ENCODE peak calls at places on chromosomes 2 and 18, in four cellular contexts. X, T, D and H are unnamed samples.
A peak's percentile ranks its signal among the peaks of the same experiment; 100 is the strongest.

GRCh38 chr2:174595904-174596397 is 1.7 kb downstream of the WIPF1 start:
- DNase-seq in X (no peak), T (no peak), D (no peak), H (no peak)

GRCh38 chr2:187942876-187943275 is 348.8 kb upstream of the GULP1 start:
- DNase-seq in X (no peak), T (no peak), D (no peak), H (peak; percentile 24)

GRCh38 chr2:208000701-208001395 is 24.5 kb downstream of the PLEKHM3 start:
- DNase-seq in X (no peak), T (no peak), D (no peak), H (no peak)

GRCh38 chr2:19574788-19575260 is 216.4 kb upstream of the OSR1 start:
- DNase-seq in X (peak; percentile 27), T (peak; percentile 56), D (peak; percentile 57), H (peak; percentile 26)

GRCh38 chr2:151306621-151307020 is 17.2 kb upstream of the NMI start:
- DNase-seq in X (no peak), T (no peak), D (no peak), H (no peak)

GRCh38 chr2:119247844-119248271 is 24.2 kb downstream of the STEAP3 start:
- DNase-seq in X (no peak), T (no peak), D (no peak), H (peak; percentile 44)

GRCh38 chr18:62281684-62282083 is 43.4 kb upstream of the TNFRSF11A start:
- DNase-seq in X (no peak), T (no peak), D (no peak), H (no peak)

GRCh38 chr2:120733238-120733942 is 2.3 kb upstream of the GLI2 start:
- DNase-seq in X (no peak), T (no peak), D (no peak), H (no peak)

GRCh38 chr2:128444044-128444771 is 125.5 kb upstream of the HS6ST1 start:
- DNase-seq in X (no peak), T (no peak), D (no peak), H (peak; percentile 48)

GRCh38 chr18:54558609-54559585 is 32.1 kb upstream of the DYNAP start:
- DNase-seq in X (peak; percentile 33), T (no peak), D (no peak), H (no peak)

GRCh38 chr2:54558976-54559410 is 102.9 kb downstream of the SPTBN1 start:
- DNase-seq in X (peak; percentile 39), T (no peak), D (no peak), H (no peak)

GRCh38 chr2:161370981-161371380 is 45.1 kb upstream of the TBR1 start:
- DNase-seq in X (no peak), T (no peak), D (no peak), H (no peak)

GRCh38 chr18:22830511-22830910 is 102.6 kb upstream of the RBBP8 start:
- DNase-seq in X (no peak), T (no peak), D (no peak), H (no peak)
- H3K27ac ChIP-seq in X (no peak overlapping the region), T (no peak overlapping the region), D (no peak overlapping the region), H (no peak overlapping the region)

GRCh38 chr2:127139766-127140165 is 32.8 kb upstream of the BIN1 start:
- DNase-seq in X (no peak), T (no peak), D (no peak), H (no peak)

GRCh38 chr2:127138281-127138680 is 31.3 kb upstream of the BIN1 start:
- DNase-seq in X (no peak), T (no peak), D (no peak), H (no peak)

GRCh38 chr2:127137741-127138140 is 30.8 kb upstream of the BIN1 start:
- DNase-seq in X (no peak), T (no peak), D (no peak), H (no peak)

GRCh38 chr2:127142663-127143630 is 36.0 kb upstream of the BIN1 start:
- DNase-seq in X (no peak), T (no peak), D (no peak), H (no peak)

GRCh38 chr2:127140543-127140942 is 33.6 kb upstream of the BIN1 start:
- DNase-seq in X (no peak), T (no peak), D (no peak), H (no peak)
- H3K4me1 ChIP-seq in X (no peaks in the 10 kb centered on the region), T (no peaks in the 10 kb centered on the region), D (peaks cover 21% of the 10 kb centered on the region), H (peaks cover 14% of the 10 kb centered on the region)

DNA sequence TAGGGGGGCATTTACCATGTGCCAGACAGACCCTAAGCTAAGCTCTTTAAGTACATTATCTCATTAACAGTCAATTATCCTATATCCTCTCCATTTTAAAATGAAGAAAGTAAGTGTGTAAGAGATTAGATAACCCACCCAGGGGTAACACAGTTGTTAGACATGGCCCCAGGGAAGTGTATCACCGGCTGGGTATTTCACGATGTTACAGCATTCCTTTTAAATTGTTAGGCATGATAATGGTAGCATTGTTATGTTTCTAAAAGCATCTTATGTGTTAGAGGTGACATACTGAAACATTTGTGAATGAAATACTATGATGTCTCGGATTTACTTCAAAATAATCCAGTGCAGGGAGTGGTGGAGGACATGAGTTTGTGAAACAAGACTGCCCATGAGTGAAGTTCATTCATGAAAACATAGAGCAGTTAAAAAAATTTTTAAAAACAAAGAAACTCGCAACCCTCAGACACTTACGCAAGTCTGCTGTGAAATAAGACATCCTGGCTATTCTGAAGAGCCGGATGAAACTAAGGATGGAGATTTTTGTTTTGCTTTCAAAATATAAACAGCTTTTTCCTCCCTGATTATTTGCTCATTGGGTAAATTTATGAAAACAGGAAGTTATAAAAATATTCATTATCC is 54.9 kb downstream of the IL1RL2 start:
- DNase-seq in X (no peak), T (no peak), D (no peak), H (no peak)
- H3K27ac ChIP-seq in X (no peak overlapping the region), T (no peak overlapping the region), D (no peak overlapping the region), H (no peak overlapping the region)

GRCh38 chr2:47038656-47039501 is 116.2 kb downstream of the STPG4 start:
- DNase-seq in X (no peak), T (no peak), D (no peak), H (no peak)
- H3K4me1 ChIP-seq in X (peaks cover 37% of the 10 kb centered on the region), T (peaks cover 26% of the 10 kb centered on the region), D (peaks cover 97% of the 10 kb centered on the region), H (peaks cover 5% of the 10 kb centered on the region)

GRCh38 chr2:66899109-66899508 is 464.2 kb downstream of the MEIS1 start:
- DNase-seq in X (no peak), T (no peak), D (no peak), H (no peak)

GRCh38 chr2:66897181-66897580 is 462.3 kb downstream of the MEIS1 start:
- DNase-seq in X (peak; percentile 33), T (no peak), D (no peak), H (no peak)

GRCh38 chr2:66897676-66898280 is 462.9 kb downstream of the MEIS1 start:
- DNase-seq in X (no peak), T (no peak), D (no peak), H (no peak)

GRCh38 chr2:66899648-66900047 is 464.7 kb downstream of the MEIS1 start:
- DNase-seq in X (no peak), T (no peak), D (no peak), H (no peak)

GRCh38 chr2:66896151-66896550 is 461.2 kb downstream of the MEIS1 start:
- DNase-seq in X (no peak), T (no peak), D (no peak), H (no peak)
- H3K27ac ChIP-seq in X (no peak overlapping the region), T (no peak overlapping the region), D (no peak overlapping the region), H (no peak overlapping the region)

GRCh38 chr2:143133783-143134182 is 4.6 kb downstream of the ARHGAP15 start:
- DNase-seq in X (no peak), T (no peak), D (no peak), H (no peak)
- H3K4me1 ChIP-seq in X (no peaks in the 10 kb centered on the region), T (no peaks in the 10 kb centered on the region), D (no peaks in the 10 kb centered on the region), H (no peaks in the 10 kb centered on the region)

DNA sequence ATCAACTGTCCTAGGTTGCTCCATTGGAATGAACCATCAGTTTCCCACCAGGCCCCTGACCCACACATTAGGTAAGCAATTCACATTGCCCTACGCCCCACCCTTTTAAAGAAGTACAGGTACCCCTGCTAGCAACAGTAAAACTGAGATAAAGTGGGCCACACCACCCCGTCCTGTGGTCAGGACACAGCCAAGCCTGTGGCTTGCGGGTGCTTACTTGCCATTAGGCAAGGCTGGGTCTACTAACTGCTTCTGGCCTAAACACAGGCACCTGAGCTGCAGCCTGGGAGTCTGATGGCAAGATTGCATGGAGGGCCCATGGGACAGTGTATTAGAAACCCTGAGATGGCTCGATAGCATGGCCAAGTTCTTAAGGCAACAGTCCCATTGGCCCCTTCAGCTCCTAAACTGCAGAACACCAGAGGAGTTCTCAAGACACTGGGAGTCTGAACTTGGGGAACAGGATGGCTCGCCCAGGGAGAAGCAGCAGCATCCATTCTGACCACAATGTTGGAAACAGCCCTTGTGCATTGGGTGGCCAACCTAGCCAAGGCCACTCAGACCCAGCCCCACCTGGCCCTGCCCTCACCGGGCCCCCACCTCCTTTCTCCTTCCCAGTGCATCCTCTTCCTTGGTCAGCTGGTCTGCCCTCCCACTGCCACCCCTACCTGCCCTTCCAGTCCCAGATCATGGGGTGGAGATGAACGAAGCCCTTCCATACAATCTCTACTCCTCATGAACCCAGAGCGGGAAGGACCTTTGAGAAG is 177.1 kb downstream of the TNS1 start:
- DNase-seq in X (no peak), T (no peak), D (peak; percentile 12), H (no peak)
- H3K27ac ChIP-seq in X (no peak overlapping the region), T (peak overlapping the region; percentile 65), D (peak overlapping the region; percentile 95), H (peak overlapping the region; percentile 59)

DNA sequence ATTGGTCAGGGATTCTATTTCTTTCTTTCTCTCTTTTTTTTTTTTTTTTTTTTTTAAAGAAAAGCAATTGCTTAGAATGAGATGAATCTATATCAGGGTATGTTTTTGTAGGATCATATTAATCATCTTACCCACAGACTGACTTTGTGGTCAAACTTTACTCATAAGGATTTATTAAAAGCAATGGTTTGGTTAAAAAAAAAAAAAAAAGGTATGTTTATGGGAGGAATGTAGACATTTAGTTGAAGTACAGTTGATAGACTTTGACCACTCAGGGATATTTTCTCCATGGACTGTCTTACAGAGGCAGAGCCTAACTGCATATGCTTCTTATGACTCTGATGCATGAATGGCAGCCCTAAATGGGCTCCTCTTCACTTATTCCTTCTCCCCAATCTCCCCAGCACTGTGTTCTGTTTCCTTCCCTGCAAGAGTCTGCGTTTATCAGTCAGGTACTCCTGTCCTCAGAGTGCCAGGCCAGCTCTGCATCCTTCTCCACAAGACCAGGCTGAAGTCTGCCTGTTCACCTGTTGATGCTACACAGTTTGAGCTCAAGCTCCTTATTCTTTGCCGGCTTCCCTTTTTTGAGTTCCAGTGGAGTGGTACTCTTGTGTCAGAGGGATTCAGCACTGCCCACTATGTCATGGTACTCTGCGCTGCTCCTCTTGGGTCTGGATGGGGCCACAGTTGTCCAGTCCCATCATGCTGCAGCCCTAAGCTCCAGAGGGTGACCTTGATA is 24.3 kb downstream of the CRIM1 start:
- DNase-seq in X (no peak), T (no peak), D (no peak), H (no peak)
- H3K4me1 ChIP-seq in X (peaks cover 35% of the 10 kb centered on the region), T (peaks cover 10% of the 10 kb centered on the region), D (peaks cover 51% of the 10 kb centered on the region), H (peaks cover 43% of the 10 kb centered on the region)